ENCODE peak calls at places on chromosome 6, in seven cellular contexts. B, F, D, N, I, L and P are unnamed samples.

GRCh38 chr6:125136378-125136777 is 17.2 kb upstream of the TPD52L1 start:
- DNase-seq in B (no peak), F (no peak), D (no peak), N (no peak), I (no peak), L (no peak), P (no peak)

GRCh38 chr6:140394141-140394540 is 1019.7 kb upstream of the CITED2 start:
- DNase-seq in B (no peak), F (no peak), D (no peak), N (no peak), I (no peak), L (no peak), P (no peak)

GRCh38 chr6:166266336-166266735 is 41.9 kb downstream of the PRR18 start:
- DNase-seq in B (no peak), F (no peak), D (no peak), N (no peak), I (peak; percentile 35), L (no peak), P (no peak)

GRCh38 chr6:33082702-33083101 is 6.9 kb downstream of the HLA-DPB1 start:
- DNase-seq in B (peak; percentile 48), F (no peak), D (peak; percentile 37), N (no peak), I (peak; percentile 57), L (no peak), P (no peak)

GRCh38 chr6:26445934-26446667 is 5.8 kb downstream of the BTN3A3 start:
- DNase-seq in B (no peak), F (no peak), D (no peak), N (no peak), I (no peak), L (no peak), P (peak; percentile 6)

GRCh38 chr6:15901141-15902115 is 227.5 kb upstream of the MYLIP start:
- DNase-seq in B (no peak), F (no peak), D (no peak), N (no peak), I (peak; percentile 44), L (no peak), P (no peak)

GRCh38 chr6:151675746-151676459 is 131.6 kb upstream of the ESR1 start:
- DNase-seq in B (peak; percentile 78), F (peak; percentile 30), D (peak; percentile 50), N (peak; percentile 9), I (peak; percentile 77), L (peak; percentile 21), P (peak; percentile 18)

GRCh38 chr6:133699986-133700385 is 188.9 kb upstream of the TCF21 start:
- DNase-seq in B (no peak), F (no peak), D (no peak), N (no peak), I (no peak), L (no peak), P (no peak)

GRCh38 chr6:85449388-85449817 is 480 bp upstream of the NT5E start:
- DNase-seq in B (peak; percentile 47), F (peak; percentile 37), D (no peak), N (peak; percentile 39), I (peak; percentile 68), L (no peak), P (no peak)

GRCh38 chr6:16396497-16397319 is 158.3 kb downstream of the GMPR start:
- DNase-seq in B (no peak), F (no peak), D (no peak), N (no peak), I (peak; percentile 8), L (no peak), P (no peak)

GRCh38 chr6:159250633-159251032 is 81.4 kb downstream of the FNDC1 start:
- DNase-seq in B (no peak), F (no peak), D (no peak), N (no peak), I (no peak), L (no peak), P (no peak)

GRCh38 chr6:38554700-38555413 is 84.9 kb downstream of the BTBD9 start:
- DNase-seq in B (no peak), F (peak; percentile 4), D (no peak), N (no peak), I (peak; percentile 50), L (no peak), P (no peak)

GRCh38 chr6:5105146-5105545 is 20.0 kb downstream of the PPP1R3G start:
- DNase-seq in B (no peak), F (no peak), D (no peak), N (no peak), I (no peak), L (no peak), P (no peak)